ENCODE peak calls at places on chromosomes 4 and X, in four cellular contexts. M is endodermal cell, T is GM06990, S is sigmoid colon. G is an unnamed sample.

GRCh38 chr4:123421227-123421941 is 24.8 kb downstream of the SPRY1 start:
- DNase-seq in S (no peak), M (no peak), T (no peak), G (no peak)

GRCh38 chr4:147029296-147029695 is 83.6 kb upstream of the TTC29 start:
- DNase-seq in S (no peak), M (no peak), T (no peak), G (no peak)

GRCh38 chr4:70183168-70183939 is 12.2 kb upstream of the ODAM start:
- DNase-seq in S (no peak), T (peak; percentile 0), M (peak; percentile 71), G (peak; percentile 14)

GRCh38 chr4:159103406-159104131 is 690 bp downstream of the RAPGEF2 start:
- DNase-seq in S (peak; percentile 75), T (peak; percentile 53), M (peak; percentile 80), G (peak; percentile 56)

GRCh38 chr4:86306816-86307215 is 53.0 kb downstream of the MAPK10 start:
- DNase-seq in T (no peak), S (no peak), M (no peak), G (no peak)

GRCh38 chr4:85932371-85933305 is 427.2 kb downstream of the MAPK10 start:
- DNase-seq in S (no peak), M (no peak), T (no peak), G (no peak)

GRCh38 chr4:2402053-2402452 is 16.4 kb downstream of the ZFYVE28 start:
- DNase-seq in T (no peak), M (peak; percentile 99), S (peak; percentile 86), G (no peak)

GRCh38 chrX:50081282-50081955 is 119.4 kb downstream of the AKAP4 start:
- DNase-seq in T (no peak), S (no peak), M (peak; percentile 76), G (no peak)

GRCh38 chr4:149896428-149896827 is 80.8 kb upstream of the IQCM start:
- DNase-seq in S (no peak), M (peak; percentile 62), T (no peak), G (no peak)

GRCh38 chr4:184170996-184171395 is 46.7 kb downstream of the ENPP6 start:
- DNase-seq in S (no peak), T (no peak), M (peak; percentile 79), G (no peak)

GRCh38 chr4:24130637-24131036 is 240.8 kb upstream of the PPARGC1A start:
- DNase-seq in T (no peak), M (no peak), S (no peak), G (no peak)

GRCh38 chrX:148661035-148661434 is 160.6 kb downstream of the AFF2 start:
- DNase-seq in S (no peak), M (no peak), T (no peak), G (no peak)

GRCh38 chr4:168527560-168527959 is 30.7 kb downstream of the PALLD start:
- DNase-seq in T (no peak), M (no peak), S (no peak), G (no peak)

GRCh38 chr4:136651932-136652331 is 880.4 kb downstream of the PCDH18 start:
- DNase-seq in T (no peak), S (no peak), M (no peak), G (no peak)

GRCh38 chr4:164428561-164428960 is 325.4 kb upstream of the SMIM31 start:
- DNase-seq in S (no peak), M (no peak), T (no peak), G (no peak)

GRCh38 chr4:26032572-26033320 is 118.7 kb downstream of the SMIM20 start:
- DNase-seq in S (no peak), T (no peak), M (no peak), G (no peak)

GRCh38 chr4:69823481-69824186 is 36.3 kb downstream of the SULT1E1 start:
- DNase-seq in S (no peak), M (peak; percentile 73), T (no peak), G (no peak)

GRCh38 chrX:41922694-41923171 is 621 bp downstream of the CASK start:
- DNase-seq in T (peak; percentile 30), M (peak; percentile 78), S (no peak), G (peak; percentile 25)

GRCh38 chrX:134685662-134686061 is 27.4 kb upstream of the PLAC1 start:
- DNase-seq in S (no peak), T (peak; percentile 14), M (no peak), G (no peak)

GRCh38 chr4:55356991-55357461 is 11.0 kb downstream of the SRD5A3 start:
- DNase-seq in S (no peak), M (no peak), T (no peak), G (no peak)

GRCh38 chrX:39337461-39337860 is 536.2 kb downstream of the MID1IP1 start:
- DNase-seq in M (no peak), T (no peak), S (no peak), G (no peak)

GRCh38 chrX:42375080-42375479 is 402.9 kb downstream of the PPP1R2C start:
- DNase-seq in M (no peak), S (no peak), T (no peak), G (no peak)

GRCh38 chrX:18377802-18378201 is 23.3 kb upstream of the SCML2 start:
- DNase-seq in T (no peak), M (peak; percentile 75), S (no peak), G (no peak)
- TF ChIP-seq CTCF in T (peak; percentile 60), M (peak; percentile 72), S (peak; percentile 17), G (peak; percentile 37)

GRCh38 chrX:56284269-56284668 is 52.1 kb downstream of the KLF8 start:
- DNase-seq in S (no peak), T (no peak), M (no peak), G (no peak)

GRCh38 chrX:56279869-56280268 is 47.7 kb downstream of the KLF8 start:
- DNase-seq in S (no peak), T (no peak), M (no peak), G (no peak)

GRCh38 chrX:56281789-56282188 is 49.6 kb downstream of the KLF8 start:
- DNase-seq in T (no peak), S (no peak), M (no peak), G (no peak)
- TF ChIP-seq CTCF in T (peak; percentile 29), S (no peak), M (peak; percentile 25), G (peak; percentile 15)

GRCh38 chrX:107849747-107850478 is 24.2 kb downstream of the MID2 start:
- DNase-seq in M (peak; percentile 69), T (no peak), S (no peak), G (no peak)
- TF ChIP-seq CTCF in M (peak; percentile 64), T (no peak), S (no peak), G (no peak)

DNA sequence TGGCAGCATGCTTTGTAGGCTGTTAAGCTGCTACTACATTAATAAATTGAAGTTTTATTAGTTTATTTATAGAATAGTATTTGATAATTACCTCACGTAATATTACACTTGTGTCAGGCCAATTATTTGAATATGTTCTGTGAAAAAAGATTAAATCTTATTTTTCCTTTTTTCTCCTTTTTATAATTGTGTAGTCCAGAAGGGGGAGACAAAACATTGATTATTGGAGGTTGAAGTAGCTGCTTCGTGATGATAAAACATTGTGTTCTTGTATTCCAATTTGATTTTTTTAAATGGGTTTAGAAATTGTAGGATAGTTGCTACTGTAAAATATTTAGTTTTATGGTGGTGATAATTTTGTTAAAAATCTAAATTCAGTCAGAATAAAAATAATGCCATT is 85.7 kb downstream of the DIAPH2 start:
- DNase-seq in S (no peak), M (no peak), T (no peak), G (no peak)
- TF ChIP-seq CTCF in S (peak; percentile 24), M (peak; percentile 81), T (peak; percentile 41), G (peak; percentile 30)

DNA sequence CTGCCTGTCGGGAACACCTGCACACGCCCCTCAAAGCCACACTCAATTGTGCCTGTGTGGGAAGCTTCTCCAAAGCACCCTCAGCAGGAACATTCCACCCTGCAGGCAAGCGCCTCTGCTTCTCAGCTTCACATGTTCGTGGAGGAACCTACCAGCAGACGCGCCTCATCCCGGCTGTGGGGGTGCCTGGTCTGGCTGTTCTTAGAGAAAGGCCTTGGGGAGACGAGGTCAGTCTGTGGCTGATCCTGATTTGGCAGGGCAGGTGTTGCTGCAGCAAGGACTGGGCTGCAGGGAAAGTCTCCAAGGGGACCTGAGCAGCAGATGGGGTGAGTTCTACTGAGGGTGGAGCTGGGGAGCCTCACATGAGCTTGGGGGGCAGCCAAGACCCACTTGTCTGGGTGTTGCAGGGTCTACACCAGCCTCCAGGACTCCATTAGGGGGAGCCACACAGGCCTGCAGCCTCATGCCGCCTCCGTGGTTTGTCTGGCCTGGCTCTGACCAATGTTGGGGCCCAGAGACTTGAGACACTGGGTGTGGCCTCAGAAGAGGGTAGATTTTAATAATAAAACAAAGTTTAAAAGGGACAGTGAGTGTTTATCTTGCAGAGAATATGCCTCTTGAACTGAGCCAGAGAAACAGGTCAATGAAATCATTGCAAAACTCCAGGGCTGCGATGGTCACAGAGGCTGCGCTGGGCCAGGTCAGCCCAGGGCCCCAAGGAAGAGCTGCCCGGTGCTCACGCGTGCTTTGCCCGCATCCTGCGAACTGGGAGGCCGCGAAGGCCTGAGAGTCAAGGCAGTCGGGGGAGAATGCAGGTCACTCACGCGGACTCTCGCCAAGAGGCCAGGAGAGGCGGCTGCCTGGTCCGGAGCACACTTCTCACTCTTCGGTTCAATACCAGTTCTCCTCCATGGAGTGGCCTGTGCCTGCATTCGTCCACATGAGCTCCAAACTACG is 21.1 kb downstream of the RNF212 start:
- DNase-seq in S (no peak), T (no peak), M (peak; percentile 65), G (no peak)
- TF ChIP-seq CTCF in S (no peak), T (peak; percentile 25), M (peak; percentile 60), G (peak; percentile 12)

DNA sequence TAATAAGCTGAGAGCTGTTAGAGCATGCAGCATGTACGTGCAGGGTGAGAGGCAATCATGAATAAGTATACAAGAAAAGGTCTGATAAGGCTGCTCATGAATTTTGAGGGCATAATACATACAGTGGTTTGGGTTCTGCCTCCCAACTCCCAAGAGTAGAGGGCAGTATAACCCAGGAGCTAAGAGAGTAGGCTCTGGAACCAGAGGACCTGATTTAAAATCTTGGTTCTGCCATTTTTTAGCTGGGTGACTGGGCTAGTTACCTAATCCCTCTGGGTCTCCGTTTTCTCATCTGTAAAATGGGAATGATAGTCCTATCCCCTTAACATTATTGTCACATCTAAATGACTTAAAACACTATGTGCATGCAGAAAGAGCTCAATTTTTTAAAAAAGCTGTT is 85.3 kb downstream of the LNX1 start:
- DNase-seq in S (no peak), M (no peak), T (no peak), G (no peak)
- TF ChIP-seq CTCF in S (no peak), M (peak; percentile 60), T (no peak), G (no peak)

DNA sequence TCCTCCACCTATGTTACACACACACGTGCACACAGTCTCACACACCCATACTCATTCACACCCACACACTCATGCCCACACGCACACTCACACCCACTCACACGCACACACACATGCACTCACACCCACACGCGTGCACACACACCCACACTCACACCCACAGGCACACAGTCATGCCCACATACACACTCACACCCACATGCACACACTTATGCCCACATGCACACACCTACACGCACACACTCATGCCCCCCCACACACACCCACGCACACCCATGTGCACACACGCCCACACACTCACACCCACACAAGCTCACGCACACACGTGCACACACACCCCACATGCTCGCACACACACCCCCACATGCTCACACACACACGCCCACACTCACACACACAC is 140.0 kb downstream of the F11 start:
- DNase-seq in M (no peak), T (no peak), S (no peak), G (no peak)
- TF ChIP-seq CTCF in M (no peak), T (no peak), S (no peak), G (no peak)

GRCh38 chrX:46545111-46546005 is at the start of gene ZNF674:
- DNase-seq in M (peak; percentile 95), T (peak; percentile 89), S (peak; percentile 96), G (peak; percentile 89)
- TF ChIP-seq CTCF in M (peak; percentile 66), T (no peak), S (peak; percentile 16), G (peak; percentile 38)

GRCh38 chr4:19429684-19430083 is 822.0 kb upstream of the SLIT2 start:
- DNase-seq in S (no peak), T (no peak), M (peak; percentile 81), G (no peak)
- TF ChIP-seq CTCF in S (no peak), T (no peak), M (no peak), G (no peak)

G was measured in GM10248.